ENCODE peak calls at places on chromosomes 11 and 22, in nine cellular contexts. S is GM23338, V is hepatocyte, L is OCI-LY7, O is SK-N-SH, P is MM.1S, B is HCT116, W is neural progenitor cell, I is PC-3. A is an unnamed sample.

GRCh38 chr11:30511408-30511807 is 74.7 kb downstream of the MPPED2 start:
- DNase-seq in P (no peak), L (no peak), O (no peak), I (no peak), S (no peak), V (no peak), W (no peak), B (no peak), A (no peak)

GRCh38 chr11:76207642-76208378 is 1.5 kb upstream of the WNT11 start:
- DNase-seq in S (peak; percentile 87), I (peak; percentile 93), V (peak; percentile 92), O (peak; percentile 94), L (peak; percentile 75), P (peak; percentile 79), W (peak; percentile 93), B (peak; percentile 51), A (peak; percentile 92)

GRCh38 chr22:38981659-38982007 is 514 bp upstream of the APOBEC3B start:
- DNase-seq in S (no peak), L (no peak), W (no peak), V (peak; percentile 3), I (no peak), B (no peak), O (no peak), P (no peak), A (no peak)

GRCh38 chr11:113722221-113722620 is 16.1 kb upstream of the TMPRSS5 start:
- DNase-seq in P (no peak), V (no peak), B (no peak), W (no peak), O (no peak), L (no peak), I (no peak), S (no peak), A (no peak)

GRCh38 chr11:82718307-82718706 is 15.4 kb downstream of the FAM181B start:
- DNase-seq in W (peak; percentile 80), S (peak; percentile 85), O (peak; percentile 54), P (peak; percentile 61), I (peak; percentile 76), B (peak; percentile 19), V (peak; percentile 78), L (peak; percentile 41), A (peak; percentile 82)

GRCh38 chr11:65918211-65919150 is at the start of gene C11orf68:
- DNase-seq in W (no peak), V (no peak), O (no peak), S (peak; percentile 56), P (peak; percentile 45), L (no peak), I (peak; percentile 50), B (no peak), A (peak; percentile 70)

GRCh38 chr11:76666408-76666807 is 4.1 kb downstream of the LRRC32 start:
- DNase-seq in V (no peak), L (peak; percentile 27), W (peak; percentile 74), B (no peak), S (peak; percentile 30), P (peak; percentile 53), I (no peak), O (no peak), A (no peak)

GRCh38 chr11:64804346-64805210 is 1.6 kb upstream of the MAP4K2 start:
- DNase-seq in I (no peak), S (peak; percentile 66), B (no peak), L (peak; percentile 23), W (peak; percentile 41), O (no peak), V (no peak), P (no peak), A (peak; percentile 32)

GRCh38 chr11:133966924-133967598 is 10.3 kb upstream of the IGSF9B start:
- DNase-seq in V (no peak), B (no peak), S (peak; percentile 83), P (no peak), O (peak; percentile 66), W (peak; percentile 67), I (no peak), L (no peak), A (peak; percentile 40)

GRCh38 chr11:44007746-44008501 is 39.9 kb upstream of the ACCSL start:
- DNase-seq in O (no peak), L (no peak), W (no peak), B (no peak), V (no peak), P (no peak), I (peak; percentile 41), S (no peak), A (peak; percentile 79)

GRCh38 chr11:68936676-68937620 is 33.3 kb downstream of the IGHMBP2 start:
- DNase-seq in L (no peak), B (no peak), S (no peak), O (no peak), W (no peak), P (no peak), V (no peak), I (no peak), A (no peak)

DNA sequence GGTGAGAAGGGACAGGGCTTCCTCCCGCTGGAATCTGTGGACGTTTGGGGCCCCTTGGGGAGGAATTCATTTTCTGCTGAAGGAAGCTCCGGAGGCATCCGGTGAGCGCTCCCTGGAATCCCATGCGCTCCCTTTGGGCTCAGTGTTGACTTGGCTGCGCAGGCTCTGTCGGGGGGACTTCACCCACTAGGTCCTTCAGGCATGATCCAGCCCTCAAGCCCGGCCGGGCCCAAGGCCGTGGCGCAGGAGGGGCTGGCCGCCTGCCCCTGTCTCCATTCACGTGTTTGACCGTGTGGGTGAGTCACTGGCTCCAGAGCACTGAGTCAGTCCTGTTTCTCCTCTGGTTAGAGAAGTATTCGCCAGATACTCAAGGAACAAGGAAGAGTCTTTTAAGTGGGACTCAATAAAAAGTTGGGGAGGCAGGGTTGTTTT is 1.4 kb downstream of the CTTN start:
- DNase-seq in O (peak; percentile 65), B (peak; percentile 87), S (peak; percentile 76), I (peak; percentile 99), P (no peak), W (peak; percentile 50), L (no peak), V (peak; percentile 94), A (peak; percentile 98)
- TF ChIP-seq EZH2phosphoT487 in O (no peak), B (no peak), S (no peak), I (no peak), P (no peak), W (no peak), L (no peak), V (no peak), A (no peak)

GRCh38 chr11:36475192-36475591 is 34.9 kb downstream of the TRAF6 start:
- DNase-seq in W (no peak), I (no peak), V (no peak), P (no peak), L (no peak), O (no peak), S (no peak), B (no peak), A (peak; percentile 34)

GRCh38 chr11:36480833-36481232 is 29.2 kb downstream of the TRAF6 start:
- DNase-seq in P (no peak), V (no peak), W (no peak), L (no peak), B (no peak), O (no peak), I (no peak), S (no peak), A (no peak)

GRCh38 chr11:36478700-36479329 is 31.3 kb downstream of the TRAF6 start:
- DNase-seq in L (peak; percentile 62), B (peak; percentile 22), I (peak; percentile 76), P (peak; percentile 30), W (peak; percentile 75), V (peak; percentile 71), O (peak; percentile 45), S (peak; percentile 73), A (peak; percentile 76)
- TF ChIP-seq EZH2phosphoT487 in L (no peak), B (no peak), I (no peak), P (no peak), W (no peak), V (no peak), O (no peak), S (no peak), A (no peak)

DNA sequence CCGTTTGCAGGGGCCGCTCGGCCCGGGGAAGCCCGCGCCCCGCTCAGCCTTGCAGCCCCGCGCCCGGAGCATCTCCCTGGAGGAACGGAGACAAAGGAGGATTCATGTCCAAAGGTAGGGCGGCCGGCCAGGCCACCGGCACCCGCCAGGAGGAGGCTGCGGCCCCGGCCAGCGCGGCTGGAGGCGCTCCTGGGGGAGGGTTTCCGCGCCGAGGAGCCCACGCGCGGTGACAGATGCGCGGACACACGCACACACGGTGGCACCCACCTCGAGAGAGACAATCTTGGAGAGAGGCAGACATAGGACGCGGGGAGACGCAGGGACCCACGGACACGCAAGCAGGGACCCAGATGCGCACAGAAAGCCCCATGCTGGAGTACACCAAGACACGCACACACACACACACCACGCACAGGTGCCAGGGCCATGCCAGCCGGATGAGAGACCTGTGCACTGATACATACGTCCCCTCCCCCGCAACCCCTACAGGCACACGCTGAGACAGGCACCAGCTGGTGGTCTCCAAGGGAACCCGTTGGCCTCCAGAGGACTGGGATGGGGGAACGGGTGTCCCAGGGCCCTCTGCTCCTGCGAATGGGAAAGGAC is 7.8 kb downstream of the SEPTIN3 start:
- DNase-seq in P (no peak), B (no peak), I (no peak), S (peak; percentile 72), W (peak; percentile 42), L (no peak), O (peak; percentile 70), V (no peak), A (peak; percentile 21)
- TF ChIP-seq EZH2phosphoT487 in P (no peak), B (no peak), I (no peak), S (no peak), W (no peak), L (no peak), O (no peak), V (no peak), A (no peak)

GRCh38 chr11:10072142-10072541 is 221.9 kb downstream of the SBF2 start:
- DNase-seq in I (no peak), V (no peak), W (no peak), S (no peak), L (no peak), B (no peak), O (no peak), P (no peak), A (peak; percentile 21)
- TF ChIP-seq EZH2phosphoT487 in I (no peak), V (no peak), W (no peak), S (no peak), L (no peak), B (no peak), O (no peak), P (no peak), A (no peak)

DNA sequence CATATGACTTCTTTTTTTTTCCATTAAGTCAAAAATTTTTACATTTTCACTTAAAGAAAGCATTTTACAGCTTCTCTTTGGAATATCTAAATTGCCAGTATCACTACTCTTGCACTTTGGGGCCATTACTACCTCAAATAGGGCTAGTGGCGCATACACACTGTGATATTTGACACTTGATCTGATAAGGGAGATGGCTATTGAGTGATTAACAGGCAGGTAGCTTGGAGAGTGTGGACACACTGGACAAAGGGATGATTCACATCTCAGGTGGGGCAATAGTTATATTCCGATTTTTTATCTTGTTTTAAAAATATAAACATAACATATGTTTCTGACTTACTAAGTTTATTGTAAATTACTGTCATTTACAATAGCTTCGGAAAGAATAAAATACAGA is 2219.9 kb downstream of the LRRC4C start:
- DNase-seq in B (no peak), L (no peak), W (no peak), O (no peak), S (no peak), V (no peak), P (no peak), I (peak; percentile 63), A (no peak)
- TF ChIP-seq EZH2phosphoT487 in B (no peak), L (no peak), W (no peak), O (no peak), S (no peak), V (no peak), P (no peak), I (no peak), A (no peak)

GRCh38 chr11:46248270-46249102 is 29.0 kb upstream of the CREB3L1 start:
- DNase-seq in L (no peak), V (peak; percentile 68), S (peak; percentile 76), O (no peak), B (peak; percentile 71), I (peak; percentile 87), W (no peak), P (no peak), A (peak; percentile 97)
- TF ChIP-seq EZH2phosphoT487 in L (no peak), V (no peak), S (no peak), O (no peak), B (no peak), I (no peak), W (no peak), P (no peak), A (no peak)